ENCODE peak calls at places on chromosomes 16 and 17, in seven cellular contexts. U is substantia nigra, G is M059J, D is OCI-M1, R is T47D, K is GM18507, C is astrocyte of the spinal cord. H is an unnamed sample.

GRCh38 chr16:49216593-49216992 is 65.0 kb downstream of the CBLN1 start:
- DNase-seq in U (no peak), G (no peak), D (no peak), R (no peak), K (no peak), C (no peak), H (no peak)

GRCh38 chr17:74192950-74193781 is 10.3 kb upstream of the RPL38 start:
- DNase-seq in U (peak; percentile 58), G (no peak), D (no peak), R (peak; percentile 58), K (no peak), C (no peak), H (peak; percentile 87)

GRCh38 chr16:12086861-12087260 is 110.3 kb downstream of the SNX29 start:
- DNase-seq in U (no peak), G (peak; percentile 10), D (no peak), R (no peak), K (no peak), C (no peak), H (no peak)

GRCh38 chr17:69597898-69598692 is 183.6 kb downstream of the MAP2K6 start:
- DNase-seq in U (no peak), G (peak; percentile 70), D (no peak), R (no peak), K (no peak), C (peak; percentile 52), H (no peak)

GRCh38 chr16:3283525-3284447 is 495 bp downstream of the ZNF263 start:
- DNase-seq in U (no peak), G (no peak), D (no peak), R (no peak), K (no peak), C (peak; percentile 4), H (peak; percentile 78)

GRCh38 chr17:81398170-81398854 is 3.1 kb downstream of the BAHCC1 start:
- DNase-seq in U (no peak), G (peak; percentile 63), D (no peak), R (no peak), K (no peak), C (peak; percentile 65), H (peak; percentile 71)

GRCh38 chr17:2957631-2958286 is 105.6 kb downstream of the OR1D5 start:
- DNase-seq in U (no peak), G (no peak), D (no peak), R (no peak), K (no peak), C (peak; percentile 19), H (no peak)

GRCh38 chr16:75064403-75065148 is 52.0 kb downstream of the LDHD start:
- DNase-seq in U (no peak), G (no peak), D (peak; percentile 97), R (peak; percentile 89), K (no peak), C (no peak), H (no peak)

GRCh38 chr17:15171433-15172047 is 93.6 kb downstream of the PMP22 start:
- DNase-seq in U (peak; percentile 58), G (peak; percentile 55), D (peak; percentile 65), R (peak; percentile 68), K (peak; percentile 4), C (peak; percentile 80), H (peak; percentile 75)

GRCh38 chr17:36755586-36755985 is 154.2 kb downstream of the MRM1 start:
- DNase-seq in U (no peak), G (peak; percentile 11), D (peak; percentile 37), R (peak; percentile 87), K (no peak), C (no peak), H (no peak)

GRCh38 chr17:47808036-47808829 is 13.4 kb downstream of the OSBPL7 start:
- DNase-seq in U (no peak), G (no peak), D (no peak), R (no peak), K (no peak), C (no peak), H (peak; percentile 29)

GRCh38 chr16:66262253-66263167 is 104.0 kb upstream of the CDH5 start:
- DNase-seq in U (no peak), G (peak; percentile 44), D (no peak), R (no peak), K (no peak), C (peak; percentile 65), H (peak; percentile 69)

GRCh38 chr16:3458852-3459361 is 15.4 kb downstream of the NAA60 start:
- DNase-seq in U (no peak), G (no peak), D (peak; percentile 71), R (no peak), K (peak; percentile 42), C (peak; percentile 19), H (no peak)

GRCh38 chr16:52572656-52573055 is 25.7 kb upstream of the TOX3 start:
- DNase-seq in U (no peak), G (no peak), D (no peak), R (no peak), K (no peak), C (no peak), H (no peak)

GRCh38 chr17:601462-602303 is 113.0 kb downstream of the VPS53 start:
- DNase-seq in U (no peak), G (no peak), D (peak; percentile 98), R (peak; percentile 48), K (no peak), C (no peak), H (no peak)

GRCh38 chr16:89315791-89316581 is 98.5 kb downstream of the ZNF778 start:
- DNase-seq in U (no peak), G (peak; percentile 97), D (no peak), R (no peak), K (no peak), C (peak; percentile 89), H (no peak)

GRCh38 chr17:75652341-75652740 is 14.6 kb downstream of the RECQL5 start:
- DNase-seq in U (no peak), G (no peak), D (no peak), R (no peak), K (no peak), C (no peak), H (peak; percentile 41)

GRCh38 chr16:1414532-1415265 is at the start of gene UNKL:
- DNase-seq in U (peak; percentile 68), G (peak; percentile 43), D (peak; percentile 69), R (peak; percentile 61), K (peak; percentile 78), C (peak; percentile 48), H (peak; percentile 87)

GRCh38 chr16:14015017-14015416 is 56.1 kb upstream of the MRTFB start:
- DNase-seq in U (no peak), G (no peak), D (no peak), R (no peak), K (no peak), C (no peak), H (no peak)

GRCh38 chr17:10042589-10043244 is 137.6 kb upstream of the RCVRN start:
- DNase-seq in U (no peak), G (no peak), D (no peak), R (no peak), K (no peak), C (no peak), H (no peak)

GRCh38 chr17:46984892-46985291 is 5.8 kb upstream of the RPRML start:
- DNase-seq in U (no peak), G (no peak), D (no peak), R (peak; percentile 33), K (no peak), C (no peak), H (no peak)

GRCh38 chr16:2840914-2841313 is 10.8 kb downstream of the ZG16B start:
- DNase-seq in U (no peak), G (no peak), D (no peak), R (no peak), K (no peak), C (no peak), H (peak; percentile 40)

GRCh38 chr17:17159571-17159970 is 46.6 kb downstream of the PLD6 start:
- DNase-seq in U (no peak), G (no peak), D (no peak), R (no peak), K (no peak), C (no peak), H (no peak)

GRCh38 chr17:76868669-76869208 is 535 bp downstream of the MGAT5B start:
- DNase-seq in U (no peak), G (peak; percentile 36), D (no peak), R (peak; percentile 26), K (no peak), C (no peak), H (no peak)

GRCh38 chr16:8887952-8888560 is 5.9 kb downstream of the LITAFD start:
- DNase-seq in U (peak; percentile 85), G (peak; percentile 94), D (peak; percentile 20), R (no peak), K (no peak), C (peak; percentile 42), H (peak; percentile 87)

GRCh38 chr17:37047631-37048104 is 98.9 kb downstream of the AATF start:
- DNase-seq in U (peak; percentile 73), G (peak; percentile 73), D (peak; percentile 91), R (peak; percentile 87), K (peak; percentile 48), C (peak; percentile 83), H (peak; percentile 84)

GRCh38 chr17:37699285-37699973 is 45.4 kb downstream of the HNF1B start:
- DNase-seq in U (no peak), G (no peak), D (no peak), R (peak; percentile 97), K (no peak), C (no peak), H (no peak)

GRCh38 chr17:33377837-33378236 is 84.7 kb upstream of the ASIC2 start:
- DNase-seq in U (no peak), G (peak; percentile 1), D (no peak), R (peak; percentile 22), K (no peak), C (no peak), H (no peak)

GRCh38 chr17:67378444-67379250 is 1.6 kb downstream of the PITPNC1 start:
- DNase-seq in U (peak; percentile 69), G (peak; percentile 81), D (peak; percentile 77), R (peak; percentile 78), K (no peak), C (peak; percentile 78), H (peak; percentile 85)

GRCh38 chr17:72587773-72588511 is 467.1 kb downstream of the SOX9 start:
- DNase-seq in U (no peak), G (peak; percentile 68), D (peak; percentile 46), R (peak; percentile 39), K (no peak), C (peak; percentile 59), H (no peak)

GRCh38 chr16:12405083-12405482 is 398.6 kb downstream of the CPPED1 start:
- DNase-seq in U (no peak), G (no peak), D (no peak), R (no peak), K (no peak), C (no peak), H (no peak)